ENCODE peak calls at places on chromosomes 7 and 10, in ten cellular contexts. One of them, this sample, is unnamed.

GRCh38 chr10:125002423-125003145 is 60.7 kb downstream of the ZRANB1 start:
- DNase-seq in A549: no peak
- DNase-seq in effector memory CD8-positive, alpha-beta T cell: no peak
- DNase-seq in AML-193: no peak
- DNase-seq in T-helper 17 cell: no peak
- DNase-seq in substantia nigra: no peak
- DNase-seq in iPS DF 19.7: no peak
- DNase-seq in 8988T: no peak
- DNase-seq in uterus: peak
- DNase-seq in cardiac muscle cell: no peak
- DNase-seq in this sample: no peak

GRCh38 chr7:43653891-43654504 is 71.1 kb downstream of the STK17A start:
- DNase-seq in A549: no peak
- DNase-seq in effector memory CD8-positive, alpha-beta T cell: no peak
- DNase-seq in AML-193: no peak
- DNase-seq in T-helper 17 cell: no peak
- DNase-seq in substantia nigra: no peak
- DNase-seq in iPS DF 19.7: no peak
- DNase-seq in 8988T: no peak
- DNase-seq in uterus: no peak
- DNase-seq in cardiac muscle cell: no peak
- DNase-seq in this sample: no peak

GRCh38 chr7:44150966-44151678 is 10.0 kb upstream of the MYL7 start:
- DNase-seq in A549: no peak
- DNase-seq in effector memory CD8-positive, alpha-beta T cell: no peak
- DNase-seq in AML-193: no peak
- DNase-seq in T-helper 17 cell: no peak
- DNase-seq in substantia nigra: no peak
- DNase-seq in iPS DF 19.7: no peak
- DNase-seq in 8988T: no peak
- DNase-seq in uterus: no peak
- DNase-seq in cardiac muscle cell: no peak
- DNase-seq in this sample: no peak

GRCh38 chr7:132318338-132319318 is 257.6 kb downstream of the PLXNA4 start:
- DNase-seq in A549: peak
- DNase-seq in effector memory CD8-positive, alpha-beta T cell: peak
- DNase-seq in AML-193: peak
- DNase-seq in T-helper 17 cell: peak
- DNase-seq in substantia nigra: peak
- DNase-seq in iPS DF 19.7: peak
- DNase-seq in 8988T: peak
- DNase-seq in uterus: peak
- DNase-seq in cardiac muscle cell: peak
- DNase-seq in this sample: peak

GRCh38 chr7:19062216-19062615 is 55.2 kb downstream of the TWIST1 start:
- DNase-seq in A549: no peak
- DNase-seq in effector memory CD8-positive, alpha-beta T cell: no peak
- DNase-seq in AML-193: no peak
- DNase-seq in T-helper 17 cell: no peak
- DNase-seq in substantia nigra: no peak
- DNase-seq in iPS DF 19.7: no peak
- DNase-seq in 8988T: no peak
- DNase-seq in uterus: no peak
- DNase-seq in cardiac muscle cell: no peak
- DNase-seq in this sample: no peak

GRCh38 chr7:77328669-77329068 is 87.5 kb downstream of the GSAP start:
- DNase-seq in A549: no peak
- DNase-seq in effector memory CD8-positive, alpha-beta T cell: no peak
- DNase-seq in AML-193: peak
- DNase-seq in T-helper 17 cell: no peak
- DNase-seq in substantia nigra: no peak
- DNase-seq in iPS DF 19.7: no peak
- DNase-seq in 8988T: no peak
- DNase-seq in uterus: no peak
- DNase-seq in cardiac muscle cell: peak
- DNase-seq in this sample: peak

GRCh38 chr7:148916186-148916585 is 32.1 kb upstream of the EZH2 start:
- DNase-seq in A549: no peak
- DNase-seq in effector memory CD8-positive, alpha-beta T cell: no peak
- DNase-seq in AML-193: no peak
- DNase-seq in T-helper 17 cell: no peak
- DNase-seq in substantia nigra: no peak
- DNase-seq in iPS DF 19.7: no peak
- DNase-seq in 8988T: no peak
- DNase-seq in uterus: no peak
- DNase-seq in cardiac muscle cell: peak
- DNase-seq in this sample: peak

GRCh38 chr7:133543657-133544056 is 290.8 kb downstream of the EXOC4 start:
- DNase-seq in A549: no peak
- DNase-seq in effector memory CD8-positive, alpha-beta T cell: no peak
- DNase-seq in AML-193: no peak
- DNase-seq in T-helper 17 cell: no peak
- DNase-seq in substantia nigra: no peak
- DNase-seq in iPS DF 19.7: no peak
- DNase-seq in 8988T: no peak
- DNase-seq in uterus: no peak
- DNase-seq in cardiac muscle cell: no peak
- DNase-seq in this sample: no peak

GRCh38 chr7:11911900-11912299 is 79.9 kb upstream of the THSD7A start:
- DNase-seq in A549: no peak
- DNase-seq in effector memory CD8-positive, alpha-beta T cell: no peak
- DNase-seq in AML-193: no peak
- DNase-seq in T-helper 17 cell: no peak
- DNase-seq in substantia nigra: no peak
- DNase-seq in iPS DF 19.7: peak
- DNase-seq in 8988T: no peak
- DNase-seq in uterus: no peak
- DNase-seq in cardiac muscle cell: no peak
- DNase-seq in this sample: no peak

GRCh38 chr7:132575336-132575986 is 809 bp downstream of the PLXNA4 start:
- DNase-seq in A549: peak
- DNase-seq in effector memory CD8-positive, alpha-beta T cell: no peak
- DNase-seq in AML-193: no peak
- DNase-seq in T-helper 17 cell: no peak
- DNase-seq in substantia nigra: peak
- DNase-seq in iPS DF 19.7: peak
- DNase-seq in 8988T: no peak
- DNase-seq in uterus: peak
- DNase-seq in cardiac muscle cell: peak
- DNase-seq in this sample: peak

This sample was measured in fibroblast of gingiva.